ENCODE peak calls at places on chromosome 2, in ten cellular contexts. One of them, this sample, is unnamed.

GRCh38 chr2:207227062-207227748 is 61.5 kb upstream of the KLF7 start:
- DNase-seq in effector memory CD4-positive, alpha-beta T cell: no peak
- DNase-seq in stomach: no peak
- DNase-seq in GM23248: peak; percentile 42
- DNase-seq in transverse colon: peak; percentile 10
- DNase-seq in ovary: peak; percentile 44
- DNase-seq in psoas muscle: peak; percentile 78
- DNase-seq in heart right ventricle: peak; percentile 27
- DNase-seq in CD8-positive, alpha-beta memory T cell: no peak
- DNase-seq in CD8-positive, alpha-beta T cell: no peak
- DNase-seq in this sample: no peak

GRCh38 chr2:171347158-171347557 is 86.6 kb downstream of the METTL8 start:
- DNase-seq in stomach: no peak
- DNase-seq in CD8-positive, alpha-beta memory T cell: no peak
- DNase-seq in transverse colon: no peak
- DNase-seq in GM23248: peak; percentile 4
- DNase-seq in effector memory CD4-positive, alpha-beta T cell: no peak
- DNase-seq in psoas muscle: no peak
- DNase-seq in heart right ventricle: no peak
- DNase-seq in ovary: no peak
- DNase-seq in CD8-positive, alpha-beta T cell: no peak
- DNase-seq in this sample: no peak

GRCh38 chr2:25594991-25595390 is 78.4 kb downstream of the DTNB start:
- DNase-seq in GM23248: no peak
- DNase-seq in transverse colon: no peak
- DNase-seq in heart right ventricle: no peak
- DNase-seq in psoas muscle: no peak
- DNase-seq in stomach: no peak
- DNase-seq in CD8-positive, alpha-beta memory T cell: no peak
- DNase-seq in CD8-positive, alpha-beta T cell: no peak
- DNase-seq in ovary: no peak
- DNase-seq in effector memory CD4-positive, alpha-beta T cell: no peak
- DNase-seq in this sample: no peak

GRCh38 chr2:28160986-28161425 is 231.7 kb upstream of the FOSL2 start:
- DNase-seq in GM23248: peak; percentile 77
- DNase-seq in psoas muscle: no peak
- DNase-seq in CD8-positive, alpha-beta memory T cell: no peak
- DNase-seq in heart right ventricle: no peak
- DNase-seq in effector memory CD4-positive, alpha-beta T cell: no peak
- DNase-seq in stomach: no peak
- DNase-seq in ovary: no peak
- DNase-seq in transverse colon: no peak
- DNase-seq in CD8-positive, alpha-beta T cell: no peak
- DNase-seq in this sample: no peak

GRCh38 chr2:172607379-172607928 is 51.6 kb downstream of the PDK1 start:
- DNase-seq in CD8-positive, alpha-beta T cell: no peak
- DNase-seq in transverse colon: no peak
- DNase-seq in effector memory CD4-positive, alpha-beta T cell: no peak
- DNase-seq in psoas muscle: no peak
- DNase-seq in GM23248: no peak
- DNase-seq in stomach: no peak
- DNase-seq in CD8-positive, alpha-beta memory T cell: no peak
- DNase-seq in ovary: no peak
- DNase-seq in heart right ventricle: no peak
- DNase-seq in this sample: no peak

GRCh38 chr2:223613017-223613950 is 11.1 kb upstream of the SCG2 start:
- DNase-seq in CD8-positive, alpha-beta memory T cell: no peak
- DNase-seq in effector memory CD4-positive, alpha-beta T cell: no peak
- DNase-seq in GM23248: peak; percentile 99
- DNase-seq in CD8-positive, alpha-beta T cell: no peak
- DNase-seq in stomach: peak; percentile 73
- DNase-seq in psoas muscle: peak; percentile 80
- DNase-seq in heart right ventricle: peak; percentile 66
- DNase-seq in transverse colon: peak; percentile 54
- DNase-seq in ovary: peak; percentile 89
- DNase-seq in this sample: peak; percentile 79

GRCh38 chr2:73899801-73900336 is 7.1 kb downstream of the ACTG2 start:
- DNase-seq in GM23248: no peak
- DNase-seq in ovary: no peak
- DNase-seq in stomach: no peak
- DNase-seq in CD8-positive, alpha-beta memory T cell: no peak
- DNase-seq in effector memory CD4-positive, alpha-beta T cell: no peak
- DNase-seq in transverse colon: no peak
- DNase-seq in heart right ventricle: no peak
- DNase-seq in psoas muscle: no peak
- DNase-seq in CD8-positive, alpha-beta T cell: no peak
- DNase-seq in this sample: no peak

GRCh38 chr2:105417789-105418475 is 19.1 kb upstream of the FHL2 start:
- DNase-seq in psoas muscle: no peak
- DNase-seq in ovary: no peak
- DNase-seq in heart right ventricle: no peak
- DNase-seq in CD8-positive, alpha-beta T cell: no peak
- DNase-seq in GM23248: peak; percentile 69
- DNase-seq in stomach: no peak
- DNase-seq in CD8-positive, alpha-beta memory T cell: no peak
- DNase-seq in transverse colon: no peak
- DNase-seq in effector memory CD4-positive, alpha-beta T cell: no peak
- DNase-seq in this sample: no peak

GRCh38 chr2:215796160-215796559 is 217.2 kb downstream of the MREG start:
- DNase-seq in CD8-positive, alpha-beta memory T cell: no peak
- DNase-seq in psoas muscle: no peak
- DNase-seq in CD8-positive, alpha-beta T cell: no peak
- DNase-seq in transverse colon: no peak
- DNase-seq in ovary: no peak
- DNase-seq in GM23248: peak; percentile 90
- DNase-seq in stomach: peak; percentile 31
- DNase-seq in effector memory CD4-positive, alpha-beta T cell: no peak
- DNase-seq in heart right ventricle: no peak
- DNase-seq in this sample: no peak

GRCh38 chr2:37387143-37387835 is 42.9 kb downstream of the QPCT start:
- DNase-seq in psoas muscle: no peak
- DNase-seq in CD8-positive, alpha-beta T cell: no peak
- DNase-seq in heart right ventricle: no peak
- DNase-seq in CD8-positive, alpha-beta memory T cell: no peak
- DNase-seq in stomach: no peak
- DNase-seq in transverse colon: no peak
- DNase-seq in GM23248: peak; percentile 89
- DNase-seq in effector memory CD4-positive, alpha-beta T cell: no peak
- DNase-seq in ovary: no peak
- DNase-seq in this sample: no peak

GRCh38 chr2:37388074-37388473 is 43.6 kb downstream of the QPCT start:
- DNase-seq in transverse colon: no peak
- DNase-seq in GM23248: peak; percentile 95
- DNase-seq in ovary: no peak
- DNase-seq in psoas muscle: no peak
- DNase-seq in CD8-positive, alpha-beta T cell: no peak
- DNase-seq in CD8-positive, alpha-beta memory T cell: no peak
- DNase-seq in stomach: no peak
- DNase-seq in heart right ventricle: no peak
- DNase-seq in effector memory CD4-positive, alpha-beta T cell: no peak
- DNase-seq in this sample: no peak

GRCh38 chr2:166230024-166230723 is 102.4 kb upstream of the SCN1A start:
- DNase-seq in transverse colon: no peak
- DNase-seq in heart right ventricle: no peak
- DNase-seq in effector memory CD4-positive, alpha-beta T cell: no peak
- DNase-seq in psoas muscle: no peak
- DNase-seq in GM23248: peak; percentile 48
- DNase-seq in stomach: no peak
- DNase-seq in CD8-positive, alpha-beta T cell: no peak
- DNase-seq in CD8-positive, alpha-beta memory T cell: no peak
- DNase-seq in ovary: no peak
- DNase-seq in this sample: no peak

GRCh38 chr2:205017381-205017780 is 472.1 kb downstream of the PARD3B start:
- DNase-seq in transverse colon: no peak
- DNase-seq in stomach: no peak
- DNase-seq in ovary: no peak
- DNase-seq in heart right ventricle: no peak
- DNase-seq in CD8-positive, alpha-beta memory T cell: no peak
- DNase-seq in CD8-positive, alpha-beta T cell: no peak
- DNase-seq in psoas muscle: no peak
- DNase-seq in effector memory CD4-positive, alpha-beta T cell: no peak
- DNase-seq in GM23248: no peak
- DNase-seq in this sample: no peak

GRCh38 chr2:118089015-118089800 is 937 bp downstream of the INSIG2 start:
- DNase-seq in CD8-positive, alpha-beta memory T cell: no peak
- DNase-seq in psoas muscle: no peak
- DNase-seq in GM23248: peak; percentile 82
- DNase-seq in transverse colon: peak; percentile 31
- DNase-seq in effector memory CD4-positive, alpha-beta T cell: no peak
- DNase-seq in stomach: peak; percentile 34
- DNase-seq in heart right ventricle: no peak
- DNase-seq in CD8-positive, alpha-beta T cell: peak; percentile 24
- DNase-seq in ovary: peak; percentile 11
- DNase-seq in this sample: no peak

GRCh38 chr2:85390941-85391669 is 19.1 kb downstream of the CAPG start:
- DNase-seq in transverse colon: peak; percentile 78
- DNase-seq in effector memory CD4-positive, alpha-beta T cell: peak; percentile 43
- DNase-seq in CD8-positive, alpha-beta memory T cell: peak; percentile 48
- DNase-seq in ovary: peak; percentile 46
- DNase-seq in heart right ventricle: peak; percentile 71
- DNase-seq in psoas muscle: peak; percentile 81
- DNase-seq in GM23248: peak; percentile 64
- DNase-seq in stomach: peak; percentile 74
- DNase-seq in CD8-positive, alpha-beta T cell: peak; percentile 70
- DNase-seq in this sample: no peak

GRCh38 chr2:144372484-144373195 is 147.3 kb downstream of the ZEB2 start:
- DNase-seq in transverse colon: peak; percentile 14
- DNase-seq in GM23248: peak; percentile 68
- DNase-seq in CD8-positive, alpha-beta T cell: no peak
- DNase-seq in effector memory CD4-positive, alpha-beta T cell: no peak
- DNase-seq in CD8-positive, alpha-beta memory T cell: no peak
- DNase-seq in heart right ventricle: no peak
- DNase-seq in ovary: no peak
- DNase-seq in psoas muscle: peak; percentile 43
- DNase-seq in stomach: no peak
- DNase-seq in this sample: no peak

GRCh38 chr2:200784215-200784614 is 27.5 kb upstream of the BZW1 start:
- DNase-seq in CD8-positive, alpha-beta memory T cell: no peak
- DNase-seq in heart right ventricle: no peak
- DNase-seq in psoas muscle: no peak
- DNase-seq in effector memory CD4-positive, alpha-beta T cell: no peak
- DNase-seq in transverse colon: no peak
- DNase-seq in ovary: no peak
- DNase-seq in GM23248: no peak
- DNase-seq in stomach: no peak
- DNase-seq in CD8-positive, alpha-beta T cell: no peak
- DNase-seq in this sample: no peak

GRCh38 chr2:23639406-23639982 is 254.5 kb downstream of the KLHL29 start:
- DNase-seq in CD8-positive, alpha-beta T cell: no peak
- DNase-seq in effector memory CD4-positive, alpha-beta T cell: no peak
- DNase-seq in heart right ventricle: no peak
- DNase-seq in GM23248: peak; percentile 11
- DNase-seq in CD8-positive, alpha-beta memory T cell: no peak
- DNase-seq in transverse colon: no peak
- DNase-seq in ovary: no peak
- DNase-seq in stomach: no peak
- DNase-seq in psoas muscle: no peak
- DNase-seq in this sample: no peak

GRCh38 chr2:237977380-237977779 is 10.6 kb downstream of the UBE2F start:
- DNase-seq in GM23248: no peak
- DNase-seq in effector memory CD4-positive, alpha-beta T cell: no peak
- DNase-seq in transverse colon: no peak
- DNase-seq in psoas muscle: no peak
- DNase-seq in heart right ventricle: no peak
- DNase-seq in stomach: no peak
- DNase-seq in ovary: no peak
- DNase-seq in CD8-positive, alpha-beta T cell: no peak
- DNase-seq in CD8-positive, alpha-beta memory T cell: no peak
- DNase-seq in this sample: no peak
- H3K4me1 ChIP-seq in GM23248: no peaks in the 10 kb centered on the region
- H3K4me1 ChIP-seq in effector memory CD4-positive, alpha-beta T cell: peaks cover 5% of the 10 kb centered on the region
- H3K4me1 ChIP-seq in transverse colon: peaks cover 6% of the 10 kb centered on the region
- H3K4me1 ChIP-seq in psoas muscle: peaks cover 36% of the 10 kb centered on the region
- H3K4me1 ChIP-seq in heart right ventricle: peaks cover 50% of the 10 kb centered on the region
- H3K4me1 ChIP-seq in stomach: peaks cover 36% of the 10 kb centered on the region
- H3K4me1 ChIP-seq in ovary: no peaks in the 10 kb centered on the region
- H3K4me1 ChIP-seq in CD8-positive, alpha-beta T cell: peaks cover 37% of the 10 kb centered on the region
- H3K4me1 ChIP-seq in CD8-positive, alpha-beta memory T cell: peaks cover 36% of the 10 kb centered on the region
- H3K4me1 ChIP-seq in this sample: no peaks in the 10 kb centered on the region

GRCh38 chr2:43225788-43226557 is 433 bp downstream of the ZFP36L2 start:
- DNase-seq in CD8-positive, alpha-beta memory T cell: peak; percentile 50
- DNase-seq in stomach: no peak
- DNase-seq in CD8-positive, alpha-beta T cell: peak; percentile 57
- DNase-seq in ovary: peak; percentile 78
- DNase-seq in effector memory CD4-positive, alpha-beta T cell: peak; percentile 62
- DNase-seq in transverse colon: no peak
- DNase-seq in psoas muscle: peak; percentile 87
- DNase-seq in heart right ventricle: peak; percentile 77
- DNase-seq in GM23248: peak; percentile 85
- DNase-seq in this sample: peak; percentile 73
- H3K4me1 ChIP-seq in CD8-positive, alpha-beta memory T cell: peaks cover 29% of the 10 kb centered on the region
- H3K4me1 ChIP-seq in stomach: peaks cover 45% of the 10 kb centered on the region
- H3K4me1 ChIP-seq in CD8-positive, alpha-beta T cell: peaks cover 25% of the 10 kb centered on the region
- H3K4me1 ChIP-seq in ovary: peaks cover 14% of the 10 kb centered on the region
- H3K4me1 ChIP-seq in effector memory CD4-positive, alpha-beta T cell: peaks cover 23% of the 10 kb centered on the region
- H3K4me1 ChIP-seq in transverse colon: peaks cover 38% of the 10 kb centered on the region
- H3K4me1 ChIP-seq in psoas muscle: peaks cover 42% of the 10 kb centered on the region
- H3K4me1 ChIP-seq in heart right ventricle: peaks cover 53% of the 10 kb centered on the region
- H3K4me1 ChIP-seq in GM23248: peaks cover 29% of the 10 kb centered on the region
- H3K4me1 ChIP-seq in this sample: peaks cover 30% of the 10 kb centered on the region

DNA sequence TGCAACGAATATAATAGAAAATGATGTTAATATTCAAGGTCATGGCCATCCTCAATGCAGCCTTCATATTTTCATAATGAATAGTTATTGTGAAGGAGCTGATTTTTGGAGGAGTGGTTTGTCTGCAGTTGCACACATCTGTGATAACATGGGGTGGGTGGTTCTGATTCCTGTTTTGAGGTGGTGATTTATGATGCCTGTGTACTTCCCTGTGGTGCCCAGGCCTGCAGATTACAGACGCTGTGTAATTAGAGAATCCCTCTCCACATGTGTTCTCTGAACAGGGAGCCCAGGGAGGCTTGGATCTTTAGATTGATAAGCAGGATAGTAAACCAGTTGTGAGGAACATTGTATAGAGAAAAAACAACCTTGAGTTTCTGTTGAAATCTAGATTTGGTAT is 117.5 kb downstream of the AGAP1 start:
- DNase-seq in effector memory CD4-positive, alpha-beta T cell: no peak
- DNase-seq in psoas muscle: no peak
- DNase-seq in stomach: no peak
- DNase-seq in GM23248: no peak
- DNase-seq in CD8-positive, alpha-beta memory T cell: no peak
- DNase-seq in CD8-positive, alpha-beta T cell: no peak
- DNase-seq in ovary: no peak
- DNase-seq in heart right ventricle: no peak
- DNase-seq in transverse colon: no peak
- DNase-seq in this sample: no peak
- H3K4me1 ChIP-seq in effector memory CD4-positive, alpha-beta T cell: no peaks in the 10 kb centered on the region
- H3K4me1 ChIP-seq in psoas muscle: peaks cover 44% of the 10 kb centered on the region
- H3K4me1 ChIP-seq in stomach: peaks cover 23% of the 10 kb centered on the region
- H3K4me1 ChIP-seq in GM23248: peaks cover 50% of the 10 kb centered on the region
- H3K4me1 ChIP-seq in CD8-positive, alpha-beta memory T cell: no peaks in the 10 kb centered on the region
- H3K4me1 ChIP-seq in CD8-positive, alpha-beta T cell: no peaks in the 10 kb centered on the region
- H3K4me1 ChIP-seq in ovary: peaks cover 3% of the 10 kb centered on the region
- H3K4me1 ChIP-seq in heart right ventricle: peaks cover 33% of the 10 kb centered on the region
- H3K4me1 ChIP-seq in transverse colon: peaks cover 18% of the 10 kb centered on the region
- H3K4me1 ChIP-seq in this sample: peaks cover 3% of the 10 kb centered on the region

DNA sequence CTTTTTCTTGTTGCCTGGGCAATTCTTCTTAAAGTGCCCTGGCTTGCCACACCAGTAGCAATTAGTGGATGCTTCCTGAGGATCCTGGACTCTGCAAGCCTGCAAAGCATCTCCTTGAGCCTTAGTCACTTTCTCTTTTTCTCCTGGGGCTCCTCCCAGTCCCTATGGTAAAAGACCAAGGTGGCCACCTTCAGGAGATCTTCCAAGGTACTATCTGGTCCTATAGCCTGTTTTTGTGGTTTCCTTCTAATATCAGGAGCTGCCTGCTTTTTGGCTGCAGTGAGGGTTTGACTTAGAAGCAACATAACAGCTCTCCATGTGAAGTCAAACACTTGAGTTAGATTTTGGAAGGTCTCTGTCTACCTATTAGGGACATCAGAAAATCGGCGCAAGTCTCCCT is 33.3 kb upstream of the GMCL1 start:
- DNase-seq in effector memory CD4-positive, alpha-beta T cell: no peak
- DNase-seq in psoas muscle: no peak
- DNase-seq in stomach: no peak
- DNase-seq in ovary: no peak
- DNase-seq in CD8-positive, alpha-beta memory T cell: no peak
- DNase-seq in transverse colon: no peak
- DNase-seq in GM23248: peak; percentile 11
- DNase-seq in heart right ventricle: no peak
- DNase-seq in CD8-positive, alpha-beta T cell: no peak
- DNase-seq in this sample: no peak
- H3K4me1 ChIP-seq in effector memory CD4-positive, alpha-beta T cell: no peaks in the 10 kb centered on the region
- H3K4me1 ChIP-seq in psoas muscle: peaks cover 3% of the 10 kb centered on the region
- H3K4me1 ChIP-seq in stomach: peaks cover 48% of the 10 kb centered on the region
- H3K4me1 ChIP-seq in ovary: peaks cover 8% of the 10 kb centered on the region
- H3K4me1 ChIP-seq in CD8-positive, alpha-beta memory T cell: no peaks in the 10 kb centered on the region
- H3K4me1 ChIP-seq in transverse colon: peaks cover 32% of the 10 kb centered on the region
- H3K4me1 ChIP-seq in GM23248: peaks cover 27% of the 10 kb centered on the region
- H3K4me1 ChIP-seq in heart right ventricle: peaks cover 21% of the 10 kb centered on the region
- H3K4me1 ChIP-seq in CD8-positive, alpha-beta T cell: peaks cover 5% of the 10 kb centered on the region
- H3K4me1 ChIP-seq in this sample: peaks cover 16% of the 10 kb centered on the region

This sample was measured in pancreas.